ENCODE peak calls at places on chromosomes 4 and X, in eight cellular contexts. One of them, this sample, is unnamed.

GRCh38 chr4:142238589-142238988 is 602.2 kb downstream of the IL15 start:
- DNase-seq in iPS-NIHi11: no peak
- DNase-seq in amniotic stem cell: peak
- DNase-seq in astrocyte of the spinal cord: peak
- DNase-seq in HCEC 1CT: peak
- DNase-seq in iPS DF 6.9: no peak
- DNase-seq in mammary epithelial cell: peak
- DNase-seq in MV-4-11: no peak
- DNase-seq in this sample: no peak

GRCh38 chr4:25299476-25300203 is 12.9 kb upstream of the ZCCHC4 start:
- DNase-seq in MV-4-11: no peak
- DNase-seq in HCEC 1CT: no peak
- DNase-seq in iPS DF 6.9: no peak
- DNase-seq in astrocyte of the spinal cord: no peak
- DNase-seq in iPS-NIHi11: peak
- DNase-seq in mammary epithelial cell: peak
- DNase-seq in amniotic stem cell: no peak
- DNase-seq in this sample: no peak

GRCh38 chr4:28278676-28279075 is 1418.0 kb downstream of the STIM2 start:
- DNase-seq in iPS DF 6.9: no peak
- DNase-seq in iPS-NIHi11: no peak
- DNase-seq in MV-4-11: no peak
- DNase-seq in astrocyte of the spinal cord: no peak
- DNase-seq in amniotic stem cell: no peak
- DNase-seq in mammary epithelial cell: peak
- DNase-seq in HCEC 1CT: no peak
- DNase-seq in this sample: no peak

GRCh38 chrX:108131471-108131870 is 39.9 kb downstream of the ATG4A start:
- DNase-seq in MV-4-11: no peak
- DNase-seq in HCEC 1CT: no peak
- DNase-seq in astrocyte of the spinal cord: peak
- DNase-seq in mammary epithelial cell: no peak
- DNase-seq in amniotic stem cell: no peak
- DNase-seq in iPS DF 6.9: no peak
- DNase-seq in iPS-NIHi11: no peak
- DNase-seq in this sample: no peak

GRCh38 chr4:48100248-48100647 is 33.8 kb downstream of the TXK start:
- DNase-seq in MV-4-11: no peak
- DNase-seq in amniotic stem cell: no peak
- DNase-seq in astrocyte of the spinal cord: no peak
- DNase-seq in iPS-NIHi11: no peak
- DNase-seq in HCEC 1CT: no peak
- DNase-seq in iPS DF 6.9: no peak
- DNase-seq in mammary epithelial cell: no peak
- DNase-seq in this sample: no peak

GRCh38 chr4:112516076-112516385 is at the start of gene NEUROG2:
- DNase-seq in iPS DF 6.9: no peak
- DNase-seq in amniotic stem cell: no peak
- DNase-seq in iPS-NIHi11: peak
- DNase-seq in MV-4-11: no peak
- DNase-seq in HCEC 1CT: no peak
- DNase-seq in mammary epithelial cell: no peak
- DNase-seq in astrocyte of the spinal cord: no peak
- DNase-seq in this sample: no peak

GRCh38 chr4:137387924-137388323 is 144.4 kb downstream of the PCDH18 start:
- DNase-seq in astrocyte of the spinal cord: peak
- DNase-seq in HCEC 1CT: peak
- DNase-seq in mammary epithelial cell: no peak
- DNase-seq in iPS DF 6.9: no peak
- DNase-seq in iPS-NIHi11: no peak
- DNase-seq in MV-4-11: no peak
- DNase-seq in amniotic stem cell: no peak
- DNase-seq in this sample: no peak

GRCh38 chrX:136909706-136910564 is 29.4 kb upstream of the RBMX start:
- DNase-seq in amniotic stem cell: peak
- DNase-seq in mammary epithelial cell: peak
- DNase-seq in iPS DF 6.9: peak
- DNase-seq in MV-4-11: peak
- DNase-seq in HCEC 1CT: peak
- DNase-seq in astrocyte of the spinal cord: peak
- DNase-seq in iPS-NIHi11: peak
- DNase-seq in this sample: peak

GRCh38 chrX:120499301-120500097 is 30.4 kb upstream of the LAMP2 start:
- DNase-seq in amniotic stem cell: no peak
- DNase-seq in MV-4-11: no peak
- DNase-seq in mammary epithelial cell: no peak
- DNase-seq in iPS DF 6.9: no peak
- DNase-seq in astrocyte of the spinal cord: no peak
- DNase-seq in iPS-NIHi11: no peak
- DNase-seq in HCEC 1CT: peak
- DNase-seq in this sample: no peak

GRCh38 chrX:117510453-117510852 is 606.2 kb downstream of the KLHL13 start:
- DNase-seq in astrocyte of the spinal cord: no peak
- DNase-seq in iPS-NIHi11: peak
- DNase-seq in mammary epithelial cell: no peak
- DNase-seq in iPS DF 6.9: no peak
- DNase-seq in amniotic stem cell: no peak
- DNase-seq in HCEC 1CT: no peak
- DNase-seq in MV-4-11: no peak
- DNase-seq in this sample: no peak

GRCh38 chrX:129678881-129679195 is 24.1 kb upstream of the APLN start:
- DNase-seq in astrocyte of the spinal cord: no peak
- DNase-seq in amniotic stem cell: no peak
- DNase-seq in mammary epithelial cell: no peak
- DNase-seq in HCEC 1CT: no peak
- DNase-seq in iPS-NIHi11: no peak
- DNase-seq in iPS DF 6.9: no peak
- DNase-seq in MV-4-11: no peak
- DNase-seq in this sample: no peak

GRCh38 chrX:72245461-72246089 is 6.7 kb upstream of the ERCC6L start:
- DNase-seq in MV-4-11: no peak
- DNase-seq in HCEC 1CT: peak
- DNase-seq in mammary epithelial cell: peak
- DNase-seq in iPS DF 6.9: no peak
- DNase-seq in amniotic stem cell: peak
- DNase-seq in iPS-NIHi11: peak
- DNase-seq in astrocyte of the spinal cord: peak
- DNase-seq in this sample: peak

GRCh38 chr4:151862766-151863165 is 102.0 kb upstream of the GATB start:
- DNase-seq in amniotic stem cell: no peak
- DNase-seq in astrocyte of the spinal cord: no peak
- DNase-seq in iPS DF 6.9: no peak
- DNase-seq in iPS-NIHi11: no peak
- DNase-seq in MV-4-11: no peak
- DNase-seq in mammary epithelial cell: peak
- DNase-seq in HCEC 1CT: peak
- DNase-seq in this sample: no peak

This sample was measured in right lobe of liver.